ENCODE peak calls at places on chromosomes 11 and 22, in five cellular contexts. T, C, E, B and R are unnamed samples. For H3K27me3, the result is how much of the 10 kb centered on the place peaks cover.

GRCh38 chr11:83816572-83817187 is 530.5 kb upstream of the CCDC90B start:
- DNase-seq in C (no peak), E (no peak), T (peak), B (no peak), R (no peak)

GRCh38 chr11:32333335-32333991 is 101.9 kb downstream of the WT1 start:
- DNase-seq in E (peak), B (peak), C (no peak), T (peak), R (no peak)

GRCh38 chr11:114774599-114775365 is 96.5 kb downstream of the NXPE2 start:
- DNase-seq in C (peak), B (peak), T (peak), E (peak), R (no peak)

GRCh38 chr22:43860126-43860525 is 2.2 kb downstream of the SULT4A1 start:
- DNase-seq in C (peak), E (no peak), B (no peak), T (no peak), R (no peak)

GRCh38 chr11:78192911-78193341 is 4.2 kb downstream of the USP35 start:
- DNase-seq in T (no peak), E (no peak), B (no peak), C (no peak), R (no peak)

GRCh38 chr11:17930544-17931144 is 82.2 kb downstream of the SERGEF start:
- DNase-seq in T (no peak), E (no peak), B (no peak), C (no peak), R (no peak)

GRCh38 chr22:39416319-39416718 is 16.7 kb downstream of the TAB1 start:
- DNase-seq in B (no peak), C (no peak), T (no peak), E (no peak), R (no peak)

GRCh38 chr22:31210830-31211503 is 1.1 kb upstream of the LIMK2 start:
- DNase-seq in C (no peak), B (peak), T (no peak), E (no peak), R (no peak)

GRCh38 chr22:24156146-24156914 is 25.0 kb upstream of the SUSD2 start:
- DNase-seq in E (no peak), B (peak), C (no peak), T (peak), R (peak)

GRCh38 chr22:24962094-24962493 is 9.6 kb downstream of the KIAA1671 start:
- DNase-seq in T (no peak), B (no peak), C (no peak), E (no peak), R (no peak)

GRCh38 chr22:26701323-26701722 is 43.9 kb downstream of the MIAT start:
- DNase-seq in C (no peak), B (no peak), T (no peak), E (no peak), R (no peak)

GRCh38 chr22:24424001-24424900 is 3.1 kb upstream of the ADORA2A start:
- DNase-seq in T (no peak), E (no peak), B (no peak), C (no peak), R (peak)

GRCh38 chr11:93524173-93524536 is 19.0 kb downstream of the SMCO4 start:
- DNase-seq in B (no peak), C (no peak), E (no peak), T (no peak), R (no peak)

GRCh38 chr11:115657586-115657985 is 153.4 kb upstream of the CADM1 start:
- DNase-seq in T (peak), C (no peak), E (no peak), B (no peak), R (no peak)

GRCh38 chr11:128310676-128311445 is 276.5 kb downstream of the ETS1 start:
- DNase-seq in C (no peak), E (no peak), T (no peak), B (no peak), R (no peak)

GRCh38 chr22:48476599-48476998 is 1351.1 kb downstream of the BRD1 start:
- DNase-seq in T (no peak), B (peak), E (no peak), C (no peak), R (no peak)
- H3K27me3 ChIP-seq in T (under half), B (under half), E (under half), C (under half), R (under half)

GRCh38 chr11:20668844-20669832 is at the start of gene NELL1:
- DNase-seq in B (no peak), C (no peak), T (no peak), E (no peak), R (no peak)

GRCh38 chr11:20669833-20670684 is 673 bp downstream of the NELL1 start:
- DNase-seq in E (no peak), B (no peak), T (no peak), C (no peak), R (no peak)

GRCh38 chr11:20671856-20672546 is 2.6 kb downstream of the NELL1 start:
- DNase-seq in T (no peak), E (no peak), C (no peak), B (no peak), R (no peak)

GRCh38 chr11:20672575-20672974 is 3.2 kb downstream of the NELL1 start:
- DNase-seq in T (no peak), E (no peak), C (no peak), B (no peak), R (no peak)

GRCh38 chr11:20670932-20671403 is 1.6 kb downstream of the NELL1 start:
- DNase-seq in B (no peak), C (no peak), T (no peak), E (no peak), R (no peak)
- H3K27me3 ChIP-seq in B (under half), C (under half), T (under half), E (under half), R (under half)

DNA sequence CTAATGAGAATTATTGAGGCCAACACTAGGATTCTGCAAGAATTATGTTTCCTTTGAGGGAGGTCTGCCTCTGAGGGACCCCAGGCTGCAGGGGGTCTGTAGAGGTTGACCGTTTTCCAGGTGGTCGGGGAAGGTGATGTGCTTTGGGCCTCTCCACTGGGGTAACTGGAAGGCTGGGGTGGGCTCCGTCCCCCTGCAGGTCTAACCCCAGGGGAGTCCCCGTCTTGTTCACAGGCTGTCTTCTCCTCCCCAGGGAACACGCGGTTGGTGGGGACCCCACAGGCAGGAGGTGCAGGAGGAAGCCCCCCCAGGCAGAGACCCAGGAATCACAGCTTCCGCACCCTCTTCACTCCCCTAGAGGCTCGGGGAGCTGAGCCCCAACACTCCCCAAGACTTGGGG is 726.4 kb downstream of the BRD1 start:
- DNase-seq in E (no peak), C (no peak), B (no peak), T (no peak), R (no peak)
- H3K27me3 ChIP-seq in E (under half), C (under half), B (under half), T (under half), R (under half)

DNA sequence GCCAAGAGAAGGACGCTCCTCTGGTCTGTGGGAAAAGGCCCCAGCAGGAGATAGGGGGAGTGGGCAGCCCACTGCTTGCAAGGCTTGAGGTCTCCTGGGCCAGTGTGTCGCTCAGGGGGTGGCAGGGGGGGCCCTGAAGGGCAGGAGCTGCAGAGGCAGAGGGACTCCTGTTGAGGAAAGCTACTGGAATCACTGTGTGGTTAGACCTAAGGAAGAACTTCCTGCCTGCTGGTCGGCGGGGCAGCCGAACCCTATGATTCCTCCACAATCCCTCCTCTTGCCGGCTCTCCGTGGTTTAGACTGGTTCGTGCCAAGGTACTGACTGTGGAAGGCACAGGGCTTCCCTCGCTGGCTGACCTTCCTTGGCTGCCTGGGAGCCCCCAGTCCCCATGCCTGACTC is 6.2 kb downstream of the GP1BB start:
- DNase-seq in E (no peak), B (no peak), C (no peak), T (no peak), R (no peak)
- H3K27me3 ChIP-seq in E (under half), B (under half), C (under half), T (under half), R (under half)

DNA sequence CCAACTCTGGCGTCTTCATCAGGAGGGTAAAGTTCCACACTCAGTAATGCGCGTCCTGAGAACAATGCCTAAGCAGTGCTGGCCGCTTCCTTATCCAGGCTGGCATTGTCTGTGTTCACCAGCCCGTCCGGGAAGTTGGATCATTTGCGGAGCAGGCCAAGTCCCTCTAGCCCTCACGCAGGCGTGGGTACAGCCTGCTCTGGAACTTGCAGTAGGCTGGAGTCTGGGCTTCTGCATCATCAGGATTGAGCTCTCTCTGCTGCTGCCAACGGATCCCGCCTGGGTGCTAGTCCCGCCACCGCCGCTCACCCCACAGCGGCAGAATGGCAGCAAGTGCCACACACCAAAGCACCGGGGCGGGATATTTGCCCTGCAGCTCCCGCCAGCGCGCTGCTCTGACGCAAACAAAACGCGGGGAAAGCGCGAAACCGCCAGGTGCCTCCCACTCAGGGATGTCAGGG is 29.0 kb downstream of the GLYATL1 start:
- DNase-seq in T (no peak), E (peak), B (no peak), C (no peak), R (no peak)
- H3K27me3 ChIP-seq in T (under half), E (under half), B (under half), C (under half), R (under half)

GRCh38 chr11:129698212-129698611 is 117.4 kb upstream of the TMEM45B start:
- DNase-seq in T (no peak), C (no peak), B (no peak), E (no peak), R (no peak)
- H3K27me3 ChIP-seq in T (under half), C (under half), B (under half), E (under half), R (under half)